ENCODE peak calls at places on chromosomes 2 and 18, in ten cellular contexts. Q, V, B, F, Y, W, O, D, T and U are unnamed samples.

GRCh38 chr2:239065537-239065936 is 217.7 kb downstream of the TWIST2 start:
- DNase-seq in W (no peak), F (no peak), T (no peak), V (no peak), O (no peak), Q (no peak), Y (no peak), D (no peak), B (no peak), U (no peak)

GRCh38 chr2:182023235-182023634 is 37.6 kb downstream of the PPP1R1C start:
- DNase-seq in B (no peak), T (no peak), O (no peak), D (no peak), Q (no peak), F (no peak), W (no peak), V (no peak), Y (no peak), U (no peak)

GRCh38 chr18:9081940-9082339 is 20.6 kb upstream of the NDUFV2 start:
- DNase-seq in Q (no peak), F (peak), T (no peak), Y (no peak), V (no peak), W (no peak), D (no peak), B (no peak), O (no peak), U (no peak)

GRCh38 chr2:171712051-171712450 is 24.8 kb downstream of the DYNC1I2 start:
- DNase-seq in O (no peak), F (no peak), Q (peak), B (no peak), D (no peak), W (no peak), Y (no peak), V (peak), T (no peak), U (no peak)

GRCh38 chr2:144468823-144469595 is 50.9 kb downstream of the ZEB2 start:
- DNase-seq in Q (no peak), W (no peak), D (no peak), Y (no peak), T (no peak), V (no peak), F (no peak), O (no peak), B (no peak), U (no peak)

GRCh38 chr2:50614056-50614455 is 417.9 kb downstream of the NRXN1 start:
- DNase-seq in B (no peak), V (no peak), D (no peak), W (no peak), F (no peak), O (no peak), Y (no peak), Q (no peak), T (no peak), U (no peak)

GRCh38 chr2:220966636-220967035 is 605.5 kb downstream of the EPHA4 start:
- DNase-seq in W (no peak), B (no peak), F (no peak), Q (peak), T (no peak), V (no peak), O (no peak), D (no peak), Y (no peak), U (no peak)

GRCh38 chr2:174499365-174499764 is 12.5 kb upstream of the GPR155 start:
- DNase-seq in Q (no peak), Y (no peak), D (no peak), F (no peak), O (no peak), T (no peak), W (no peak), V (no peak), B (no peak), U (no peak)

GRCh38 chr2:119929537-119929936 is 83.3 kb upstream of the EPB41L5 start:
- DNase-seq in Y (no peak), Q (no peak), W (no peak), D (no peak), O (no peak), F (no peak), V (no peak), B (no peak), T (no peak), U (no peak)

GRCh38 chr18:70998490-70998889 is 709.6 kb downstream of the SOCS6 start:
- DNase-seq in Q (no peak), T (no peak), F (no peak), O (no peak), B (no peak), V (no peak), Y (peak), W (no peak), D (no peak), U (no peak)

GRCh38 chr2:124915567-124915966 is 890.5 kb downstream of the CNTNAP5 start:
- DNase-seq in D (no peak), Y (no peak), B (no peak), V (no peak), T (no peak), W (no peak), F (no peak), Q (no peak), O (no peak), U (no peak)

GRCh38 chr2:96330407-96330806 is 5.2 kb upstream of the NCAPH start:
- DNase-seq in Q (no peak), D (no peak), V (peak), B (no peak), Y (no peak), F (no peak), T (no peak), O (no peak), W (no peak), U (no peak)

GRCh38 chr2:74219846-74220486 is 21.6 kb downstream of the MTHFD2 start:
- DNase-seq in W (no peak), Y (no peak), B (no peak), O (no peak), V (no peak), T (no peak), Q (no peak), D (no peak), F (no peak), U (no peak)

GRCh38 chr2:3311601-3312000 is 66.0 kb downstream of the EIPR1 start:
- DNase-seq in W (no peak), B (no peak), F (no peak), Q (no peak), D (no peak), T (no peak), V (no peak), O (no peak), Y (no peak), U (no peak)

GRCh38 chr2:176075476-176075875 is 8.3 kb downstream of the EVX2 start:
- DNase-seq in W (no peak), V (no peak), O (no peak), Y (no peak), F (no peak), D (no peak), T (no peak), B (no peak), Q (no peak), U (no peak)

GRCh38 chr2:54149623-54150501 is 34.4 kb downstream of the ACYP2 start:
- DNase-seq in T (no peak), Y (no peak), B (no peak), F (no peak), V (peak), D (no peak), Q (peak), O (no peak), W (no peak), U (no peak)

GRCh38 chr2:211349031-211349430 is 792.6 kb downstream of the CPS1 start:
- DNase-seq in T (no peak), Y (no peak), W (no peak), D (no peak), Q (no peak), B (no peak), F (no peak), O (no peak), V (no peak), U (no peak)

GRCh38 chr18:6747646-6748045 is 18.1 kb downstream of the ARHGAP28 start:
- DNase-seq in F (no peak), V (peak), Y (no peak), O (no peak), D (no peak), B (no peak), W (no peak), Q (peak), T (no peak), U (no peak)

GRCh38 chr2:96498023-96498431 is 7.1 kb downstream of the NEURL3 start:
- DNase-seq in B (no peak), Y (no peak), T (peak), F (no peak), W (no peak), V (no peak), Q (no peak), D (no peak), O (no peak), U (no peak)

GRCh38 chr2:58875462-58875861 is 634.3 kb upstream of the FANCL start:
- DNase-seq in F (no peak), W (no peak), Y (no peak), Q (no peak), O (no peak), D (no peak), T (no peak), B (no peak), V (no peak), U (no peak)

GRCh38 chr2:182186132-182186735 is 200.6 kb downstream of the PPP1R1C start:
- DNase-seq in F (no peak), W (no peak), O (no peak), B (no peak), T (no peak), D (no peak), Y (peak), Q (peak), V (peak), U (no peak)

GRCh38 chr18:12883003-12883683 is 894 bp downstream of the PTPN2 start:
- DNase-seq in D (no peak), O (no peak), Y (no peak), F (peak), W (no peak), Q (peak), T (no peak), V (peak), B (no peak), U (no peak)

GRCh38 chr2:222572761-222573174 is 83.1 kb downstream of the FARSB start:
- DNase-seq in Q (peak), T (no peak), W (no peak), Y (no peak), B (no peak), O (no peak), V (peak), D (no peak), F (no peak), U (no peak)

GRCh38 chr18:22241806-22242440 is 72.5 kb downstream of the GATA6 start:
- DNase-seq in W (no peak), O (peak), Y (no peak), T (no peak), B (no peak), Q (no peak), D (no peak), F (no peak), V (no peak), U (no peak)

GRCh38 chr18:848062-848795 is 36.2 kb upstream of the YES1 start:
- DNase-seq in B (no peak), W (no peak), Q (no peak), V (no peak), T (no peak), D (no peak), Y (no peak), O (peak), F (no peak), U (no peak)